ENCODE peak calls at places on chromosomes 13 and 19, in four cellular contexts. U is thoracic aorta, P is cardiac fibroblast, D is tibial artery. I is an unnamed sample.

GRCh38 chr19:33796164-33797100 is at the start of gene KCTD15:
- DNase-seq in U (no peak), P (peak), D (no peak), I (no peak)

GRCh38 chr13:113605461-113605860 is 20.9 kb downstream of the TFDP1 start:
- DNase-seq in U (no peak), P (no peak), D (no peak), I (no peak)

GRCh38 chr13:107020393-107020792 is 452.5 kb upstream of the ARGLU1 start:
- DNase-seq in U (no peak), P (no peak), D (no peak), I (no peak)

GRCh38 chr19:4624733-4625362 is 14.5 kb upstream of the TNFAIP8L1 start:
- DNase-seq in U (no peak), P (peak), D (no peak), I (no peak)

GRCh38 chr19:57052102-57052501 is 67.7 kb upstream of the USP29 start:
- DNase-seq in U (no peak), P (no peak), D (no peak), I (no peak)

GRCh38 chr19:3360494-3361383 is 5.6 kb upstream of the NFIC start:
- DNase-seq in U (no peak), P (no peak), D (peak), I (no peak)

GRCh38 chr13:95035311-95036109 is 265.7 kb downstream of the ABCC4 start:
- DNase-seq in U (no peak), P (no peak), D (no peak), I (no peak)

GRCh38 chr13:110912651-110913051 is 2.2 kb downstream of the ANKRD10 start:
- DNase-seq in U (no peak), P (peak), D (no peak), I (no peak)

GRCh38 chr13:97119899-97120745 is 102.0 kb upstream of the MBNL2 start:
- DNase-seq in U (no peak), P (no peak), D (no peak), I (no peak)

GRCh38 chr13:75446874-75447273 is 35.1 kb downstream of the TBC1D4 start:
- DNase-seq in U (no peak), P (no peak), D (no peak), I (no peak)

GRCh38 chr13:39946769-39947168 is 291.3 kb downstream of the COG6 start:
- DNase-seq in U (no peak), P (no peak), D (no peak), I (no peak)

GRCh38 chr19:55098716-55099556 is 18.5 kb downstream of the PPP1R12C start:
- DNase-seq in U (no peak), P (no peak), D (no peak), I (no peak)

GRCh38 chr13:50437252-50437651 is 406.2 kb downstream of the DLEU7 start:
- DNase-seq in U (no peak), P (no peak), D (no peak), I (no peak)

GRCh38 chr19:3609779-3610719 is 3.4 kb upstream of the TBXA2R start:
- DNase-seq in U (no peak), P (no peak), D (no peak), I (no peak)

GRCh38 chr19:51417107-51417806 is at the start of gene SIGLEC10:
- DNase-seq in U (no peak), P (no peak), D (no peak), I (no peak)

GRCh38 chr13:112790735-112791641 is 101.2 kb downstream of the ATP11A start:
- DNase-seq in U (no peak), P (peak), D (peak), I (no peak)

GRCh38 chr13:92967923-92968322 is 258.7 kb upstream of the GPC6 start:
- DNase-seq in U (no peak), P (peak), D (no peak), I (no peak)

GRCh38 chr13:93716623-93717022 is 490.0 kb downstream of the GPC6 start:
- DNase-seq in U (no peak), P (no peak), D (no peak), I (no peak)

GRCh38 chr13:66154981-66155380 is 1075.2 kb downstream of the PCDH9 start:
- DNase-seq in U (no peak), P (peak), D (no peak), I (no peak)

GRCh38 chr19:16069813-16070365 is 6.4 kb upstream of the TPM4 start:
- DNase-seq in U (no peak), P (no peak), D (peak), I (no peak)

GRCh38 chr19:632228-633067 is 889 bp downstream of the POLRMT start:
- DNase-seq in U (no peak), P (peak), D (no peak), I (no peak)

GRCh38 chr19:49196527-49197240 is 39.1 kb downstream of the TRPM4 start:
- DNase-seq in U (no peak), P (no peak), D (peak), I (no peak)

DNA sequence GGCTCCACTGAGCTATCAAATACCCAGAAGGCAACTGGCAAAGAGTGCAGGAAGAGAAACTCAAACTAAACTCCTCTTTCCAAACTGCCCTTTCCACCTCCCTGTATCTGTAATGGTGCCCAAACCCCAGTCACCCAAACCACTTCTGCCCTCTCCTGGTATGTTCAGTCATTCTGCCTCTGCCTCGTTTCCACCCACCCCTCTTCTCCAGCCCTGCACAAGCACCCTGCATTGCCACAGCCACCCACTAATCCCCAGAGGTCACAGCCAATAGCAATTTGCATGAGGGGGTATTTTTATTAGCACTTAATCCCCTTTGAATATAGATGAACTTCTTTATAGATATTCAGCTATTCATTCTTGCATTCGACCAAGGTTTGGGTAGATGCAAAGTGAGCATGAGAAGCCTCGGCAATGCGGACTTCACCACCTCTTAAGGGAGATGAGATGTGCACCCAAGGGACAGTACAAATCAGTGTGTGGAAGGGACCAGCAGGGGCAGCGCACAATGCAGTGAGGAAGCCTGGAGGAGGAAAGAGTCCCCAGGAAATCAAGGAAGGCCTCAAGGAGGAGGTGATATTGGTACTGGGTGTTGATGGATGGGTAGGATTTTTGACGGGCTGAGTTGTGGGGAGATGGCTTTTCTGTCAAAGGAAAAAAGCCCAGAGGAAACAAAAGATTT is 12.4 kb downstream of the TMEM272 start:
- DNase-seq in U (no peak), P (peak), D (no peak), I (no peak)
- TF ChIP-seq CTCF in U (peak), P (peak), D (peak), I (no peak)

DNA sequence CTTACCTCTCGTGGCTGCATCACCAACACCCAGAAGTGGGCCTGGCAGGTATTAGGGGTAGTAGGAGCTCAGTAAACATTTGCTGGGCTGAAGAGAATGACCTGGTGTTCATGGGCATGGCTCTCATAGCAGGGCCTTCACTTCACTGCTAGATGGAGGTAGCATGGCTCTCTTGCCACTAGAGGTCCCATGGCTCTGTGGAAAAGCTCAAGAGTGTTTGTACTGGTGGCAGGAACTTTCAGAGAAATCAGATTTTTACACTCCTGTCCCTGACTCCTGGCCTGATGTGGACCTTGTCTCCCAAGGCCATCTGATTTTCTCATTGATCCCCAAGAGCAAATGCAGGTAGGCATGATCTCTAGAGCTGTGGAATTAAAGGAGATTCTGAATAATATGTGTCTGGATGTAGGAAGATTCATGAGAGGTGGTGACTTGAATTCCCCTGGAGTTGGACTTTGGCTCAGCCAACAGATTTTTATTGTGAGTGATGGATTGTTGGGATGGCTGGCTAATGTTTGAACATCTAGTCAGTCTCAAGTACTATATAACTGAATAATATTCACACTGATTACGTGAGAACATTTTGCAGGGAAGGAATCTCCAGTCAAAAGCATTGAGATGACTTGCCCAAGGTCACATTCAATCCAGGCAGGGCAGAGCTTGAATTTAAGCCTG is 5.8 kb downstream of the ZNF574 start:
- DNase-seq in U (no peak), P (peak), D (no peak), I (no peak)
- TF ChIP-seq CTCF in U (no peak), P (peak), D (no peak), I (no peak)

DNA sequence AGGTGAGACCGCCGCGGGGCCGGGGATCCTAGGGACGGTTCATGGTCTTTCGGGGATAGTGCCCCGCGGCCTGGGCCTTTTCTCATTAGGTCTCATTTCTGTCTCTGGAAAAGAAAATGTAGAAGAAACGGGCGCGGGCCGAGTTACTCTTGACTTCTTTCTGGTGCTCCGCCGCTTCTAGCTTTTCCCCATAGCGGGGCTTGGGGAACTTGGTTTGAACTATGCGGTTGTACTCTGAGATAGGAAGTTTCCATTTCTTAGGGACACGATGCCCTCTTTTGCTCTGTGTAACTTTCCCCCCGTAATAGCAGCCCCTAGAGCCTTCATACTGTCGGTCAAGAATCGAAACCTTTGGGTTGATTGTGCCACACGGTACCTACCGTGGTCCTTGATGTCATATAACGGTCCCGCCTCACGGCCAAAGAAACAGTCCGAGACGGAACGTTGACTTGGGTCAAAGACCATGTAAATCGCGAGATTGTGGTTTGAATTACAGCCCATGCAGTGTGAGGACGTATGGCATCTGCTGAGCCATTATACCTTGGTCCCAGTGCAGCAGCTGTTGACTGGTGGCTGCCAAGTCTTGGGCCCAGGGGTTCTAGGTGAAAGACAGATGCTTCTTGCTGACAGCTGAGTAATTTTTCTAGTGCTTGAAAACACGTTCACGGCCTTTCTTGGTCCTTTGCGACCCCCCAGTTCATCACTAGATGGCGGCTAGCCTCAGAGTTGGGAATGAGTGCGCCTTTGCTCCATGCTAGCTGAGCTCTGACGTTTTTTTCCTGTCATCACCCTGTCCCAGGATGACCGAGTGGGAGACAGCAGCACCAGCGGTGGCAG is 487 bp downstream of the RPS5 start:
- DNase-seq in U (no peak), P (no peak), D (no peak), I (no peak)
- TF ChIP-seq CTCF in U (no peak), P (no peak), D (no peak), I (no peak)

DNA sequence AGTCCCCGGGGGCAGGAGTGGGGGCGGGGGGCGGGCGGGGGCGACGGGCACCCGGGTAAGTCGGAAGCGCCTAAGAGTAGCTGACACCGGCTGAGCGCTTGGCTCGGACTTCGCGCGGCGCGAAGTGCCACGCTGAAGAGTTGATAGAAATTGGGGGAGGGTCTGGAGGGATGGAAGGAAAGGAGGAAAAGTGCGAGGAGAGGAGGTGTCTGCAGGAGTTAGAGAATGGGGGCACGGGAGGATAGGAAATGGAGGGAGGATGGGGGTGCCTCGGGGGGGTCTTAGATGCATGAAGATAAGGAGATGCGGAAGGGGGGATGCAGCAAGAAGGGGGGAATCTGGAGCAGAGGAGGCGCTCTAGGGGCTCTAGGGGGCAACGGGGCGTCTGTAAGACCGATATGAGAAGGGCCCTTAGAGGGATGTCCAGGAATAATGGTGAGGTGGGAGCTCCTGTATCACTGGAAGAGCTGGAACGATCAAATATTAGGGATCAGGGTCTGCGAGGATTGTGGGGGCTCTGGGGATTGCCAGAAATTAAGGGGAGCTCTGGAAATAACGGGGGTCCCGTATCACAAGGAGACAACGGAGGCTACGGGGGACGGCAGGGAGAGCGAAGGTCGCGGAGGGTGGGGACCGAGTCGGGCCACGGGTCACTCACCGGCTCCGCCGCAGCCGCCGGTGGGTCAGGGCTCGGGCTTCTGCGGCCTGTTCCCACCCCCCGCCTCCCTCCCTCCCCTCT is at the start of gene MYPOP:
- DNase-seq in U (no peak), P (no peak), D (no peak), I (no peak)
- TF ChIP-seq CTCF in U (no peak), P (no peak), D (no peak), I (no peak)

DNA sequence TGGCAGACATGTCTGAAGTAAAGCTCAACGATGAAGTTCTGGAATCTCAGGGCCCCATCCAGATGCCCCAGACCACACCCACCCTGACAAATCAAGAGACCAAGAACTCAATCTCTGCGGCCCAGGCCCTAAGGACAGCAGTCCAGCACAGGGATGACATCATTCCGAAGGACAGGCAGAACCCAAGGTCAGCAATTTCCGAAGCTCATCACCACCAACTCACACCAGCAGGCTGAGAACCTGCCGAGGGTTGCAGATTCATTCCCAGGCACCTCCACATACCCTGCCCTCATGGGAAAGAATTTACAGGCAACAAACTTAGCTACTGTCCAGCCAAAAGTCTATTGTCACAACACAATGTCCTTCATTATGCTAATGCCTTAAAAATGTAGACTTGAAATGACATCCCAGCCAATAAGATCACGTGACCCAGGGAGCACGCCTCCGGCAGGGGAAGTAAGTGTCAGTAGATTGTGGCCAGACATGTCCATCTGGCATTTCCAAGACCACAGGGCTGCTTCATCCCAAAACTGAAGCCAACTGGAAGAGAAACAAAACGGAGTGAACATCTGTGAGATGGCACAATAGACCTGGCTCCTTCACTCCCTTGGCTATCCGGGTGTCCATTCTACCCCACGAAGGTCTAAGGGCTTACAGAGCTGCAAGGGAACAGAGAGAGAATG is 98.8 kb downstream of the CRYL1 start:
- DNase-seq in U (no peak), P (peak), D (no peak), I (no peak)
- TF ChIP-seq CTCF in U (no peak), P (no peak), D (no peak), I (no peak)

DNA sequence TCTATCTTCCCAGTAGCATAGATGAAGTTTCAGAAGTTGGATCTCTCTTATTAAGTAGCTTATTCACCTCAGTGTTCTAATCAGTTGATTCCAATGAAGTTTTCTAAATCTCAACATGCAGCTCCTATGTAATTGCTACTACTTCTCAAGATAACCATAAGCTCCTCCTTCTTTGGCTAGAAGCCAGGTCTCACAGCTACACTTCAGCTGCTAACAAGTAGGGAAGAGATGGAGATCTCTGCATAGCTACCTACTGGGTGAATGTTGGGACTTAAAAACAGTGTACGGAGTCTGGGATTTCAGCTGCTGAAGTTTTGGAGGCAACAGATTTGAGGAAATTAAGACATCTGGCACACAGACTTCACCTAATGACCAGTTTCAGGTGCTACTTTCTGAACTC is 661.0 kb downstream of the SLITRK1 start:
- DNase-seq in U (no peak), P (peak), D (no peak), I (no peak)
- TF ChIP-seq CTCF in U (no peak), P (no peak), D (no peak), I (no peak)

GRCh38 chr13:31903072-31903815 is 128.3 kb upstream of the FRY start:
- DNase-seq in U (no peak), P (no peak), D (no peak), I (no peak)
- TF ChIP-seq CTCF in U (no peak), P (no peak), D (no peak), I (no peak)

GRCh38 chr13:73633817-73634449 is 500.3 kb downstream of the KLF12 start:
- DNase-seq in U (no peak), P (peak), D (no peak), I (no peak)
- TF ChIP-seq CTCF in U (no peak), P (no peak), D (no peak), I (no peak)

GRCh38 chr19:43560687-43561086 is 14.6 kb downstream of the XRCC1 start:
- DNase-seq in U (no peak), P (peak), D (no peak), I (no peak)
- TF ChIP-seq CTCF in U (no peak), P (peak), D (no peak), I (no peak)

I was measured in mesothelial cell of epicardium.